ENCODE peak calls at places on chromosomes 3 and 15, in six cellular contexts. A is ovary, O is mucosa of descending colon, P is HFF-Myc, N is heart left ventricle, J is lower lobe of right lung. B is an unnamed sample.

GRCh38 chr3:123755085-123755484 is 129.0 kb downstream of the MYLK start:
- DNase-seq in A (no peak), O (peak), P (no peak), N (no peak), J (peak), B (no peak)

GRCh38 chr3:101779808-101780366 is 876 bp downstream of the NXPE3 start:
- DNase-seq in A (no peak), O (no peak), P (no peak), N (no peak), J (no peak), B (no peak)

GRCh38 chr15:74240002-74240568 is 4.0 kb downstream of the CCDC33 start:
- DNase-seq in A (peak), O (peak), P (peak), N (peak), J (peak), B (peak)

GRCh38 chr15:60421544-60421943 is 23.8 kb upstream of the ANXA2 start:
- DNase-seq in A (no peak), O (no peak), P (no peak), N (no peak), J (no peak), B (no peak)

GRCh38 chr3:175005193-175005592 is 146.1 kb downstream of the NAALADL2 start:
- DNase-seq in A (no peak), O (no peak), P (no peak), N (no peak), J (no peak), B (no peak)

GRCh38 chr3:142209655-142210054 is 15.7 kb downstream of the GK5 start:
- DNase-seq in A (peak), O (no peak), P (no peak), N (peak), J (no peak), B (no peak)

GRCh38 chr3:50251220-50251619 is 15.2 kb downstream of the GNAI2 start:
- DNase-seq in A (no peak), O (no peak), P (no peak), N (no peak), J (no peak), B (no peak)

GRCh38 chr15:38275951-38276350 is 23.3 kb downstream of the SPRED1 start:
- DNase-seq in A (no peak), O (no peak), P (no peak), N (no peak), J (no peak), B (no peak)

GRCh38 chr3:80233576-80233975 is 465.8 kb upstream of the ROBO1 start:
- DNase-seq in A (no peak), O (no peak), P (no peak), N (no peak), J (no peak), B (no peak)

GRCh38 chr3:192063570-192063969 is 602.6 kb downstream of the PYDC2 start:
- DNase-seq in A (no peak), O (peak), P (no peak), N (peak), J (no peak), B (no peak)

GRCh38 chr3:9649791-9650521 is 651 bp downstream of the MTMR14 start:
- DNase-seq in A (no peak), O (no peak), P (no peak), N (no peak), J (no peak), B (no peak)

GRCh38 chr3:197168606-197169005 is 129.8 kb downstream of the DLG1 start:
- DNase-seq in A (no peak), O (no peak), P (peak), N (no peak), J (no peak), B (no peak)

GRCh38 chr15:99275525-99276128 is 24.3 kb downstream of the LRRC28 start:
- DNase-seq in A (no peak), O (no peak), P (no peak), N (no peak), J (no peak), B (no peak)

GRCh38 chr15:40785158-40785557 is 15.4 kb downstream of the C15orf62 start:
- DNase-seq in A (no peak), O (no peak), P (no peak), N (no peak), J (no peak), B (no peak)

GRCh38 chr15:25545889-25546288 is 107.1 kb upstream of the UBE3A start:
- DNase-seq in A (no peak), O (no peak), P (no peak), N (no peak), J (no peak), B (no peak)

GRCh38 chr3:184737641-184738518 is 26.0 kb upstream of the MAGEF1 start:
- DNase-seq in A (no peak), O (no peak), P (no peak), N (no peak), J (no peak), B (no peak)

GRCh38 chr15:40155270-40155910 is 5.5 kb upstream of the BUB1B start:
- DNase-seq in A (no peak), O (peak), P (no peak), N (no peak), J (peak), B (no peak)

GRCh38 chr3:53159415-53160135 is 1.4 kb upstream of the PRKCD start:
- DNase-seq in A (no peak), O (peak), P (no peak), N (peak), J (no peak), B (no peak)

GRCh38 chr3:128863560-128863959 is 15.9 kb upstream of the ACAD9 start:
- DNase-seq in A (no peak), O (no peak), P (no peak), N (no peak), J (no peak), B (no peak)

GRCh38 chr15:65346856-65347598 is 30.8 kb downstream of the IGDCC3 start:
- DNase-seq in A (no peak), O (no peak), P (no peak), N (no peak), J (no peak), B (no peak)

GRCh38 chr3:119181765-119182164 is 8.4 kb downstream of the UPK1B start:
- DNase-seq in A (no peak), O (no peak), P (no peak), N (no peak), J (no peak), B (no peak)

GRCh38 chr15:64046347-64047153 is at the start of gene DAPK2:
- DNase-seq in A (peak), O (peak), P (no peak), N (peak), J (peak), B (peak)

GRCh38 chr15:95018888-95019545 is 787.7 kb downstream of the MCTP2 start:
- DNase-seq in A (no peak), O (no peak), P (no peak), N (no peak), J (no peak), B (no peak)

GRCh38 chr3:41652931-41653330 is 309.0 kb downstream of the ULK4 start:
- DNase-seq in A (no peak), O (no peak), P (no peak), N (no peak), J (no peak), B (no peak)

GRCh38 chr15:68354923-68355322 is 77.0 kb downstream of the ITGA11 start:
- DNase-seq in A (no peak), O (no peak), P (peak), N (no peak), J (no peak), B (no peak)

GRCh38 chr15:66839511-66840112 is 137.6 kb downstream of the SMAD6 start:
- DNase-seq in A (no peak), O (no peak), P (no peak), N (no peak), J (peak), B (peak)

GRCh38 chr3:194686816-194687637 is 1.3 kb downstream of the FAM43A start:
- DNase-seq in A (peak), O (peak), P (no peak), N (peak), J (peak), B (peak)

GRCh38 chr3:18418173-18418572 is 7.0 kb downstream of the SATB1 start:
- DNase-seq in A (no peak), O (no peak), P (no peak), N (no peak), J (no peak), B (no peak)

GRCh38 chr3:141331370-141332318 is 36.7 kb upstream of the ZBTB38 start:
- DNase-seq in A (no peak), O (peak), P (peak), N (peak), J (no peak), B (peak)

GRCh38 chr3:39148116-39149058 is 5.0 kb downstream of the CSRNP1 start:
- DNase-seq in A (no peak), O (no peak), P (peak), N (no peak), J (no peak), B (no peak)
- H3K4me3 ChIP-seq in A (no peak), O (no peak), P (peak), N (peak), J (peak), B (no peak)

DNA sequence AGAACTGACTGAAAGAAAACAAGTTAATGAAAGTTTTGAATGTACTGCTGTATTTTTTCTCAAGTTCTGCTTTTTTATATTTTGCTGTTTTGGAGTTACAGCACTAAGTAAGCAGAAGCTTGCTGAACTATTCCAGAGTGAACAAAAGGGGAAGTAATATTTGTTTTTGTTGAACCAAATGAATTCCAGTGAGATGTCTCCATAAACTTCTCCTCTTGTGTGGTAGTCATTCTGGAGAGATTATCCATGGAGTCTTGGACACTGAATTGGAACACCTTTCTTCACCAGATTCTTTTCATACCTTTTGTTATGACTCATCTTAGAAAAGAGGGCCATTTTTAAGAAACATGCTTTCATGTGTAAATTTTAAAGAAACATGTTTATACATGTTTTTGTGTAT is 8.8 kb downstream of the ANKUB1 start:
- DNase-seq in A (no peak), O (no peak), P (peak), N (no peak), J (no peak), B (no peak)
- H3K4me3 ChIP-seq in A (no peak), O (no peak), P (no peak), N (no peak), J (no peak), B (no peak)

DNA sequence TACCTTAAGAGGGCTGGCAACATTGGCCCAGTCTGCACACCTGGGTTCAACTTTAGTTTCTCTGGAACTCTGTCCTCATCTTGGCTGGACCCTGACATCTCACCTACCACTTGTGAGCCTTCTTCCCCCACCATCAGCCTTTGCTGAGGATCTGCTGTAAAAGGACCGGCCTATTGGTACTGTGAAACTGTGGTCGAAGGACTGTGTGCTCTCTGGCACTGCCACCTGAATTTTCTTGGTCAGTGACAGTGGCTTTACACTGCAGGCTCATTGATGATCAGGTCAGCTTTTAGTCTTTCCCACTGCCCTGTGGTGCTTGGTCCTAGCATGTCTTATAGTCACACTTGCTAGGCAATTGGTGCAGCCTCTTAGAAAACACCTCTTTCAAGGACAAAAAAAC is 86.9 kb downstream of the PEX5L start:
- DNase-seq in A (no peak), O (no peak), P (no peak), N (no peak), J (no peak), B (no peak)
- H3K4me3 ChIP-seq in A (no peak), O (no peak), P (no peak), N (no peak), J (no peak), B (no peak)

GRCh38 chr3:168251371-168251770 is 155.6 kb upstream of the GOLIM4 start:
- DNase-seq in A (no peak), O (no peak), P (no peak), N (no peak), J (no peak), B (no peak)

GRCh38 chr3:168250415-168250861 is 154.7 kb upstream of the GOLIM4 start:
- DNase-seq in A (no peak), O (no peak), P (no peak), N (no peak), J (no peak), B (no peak)

GRCh38 chr3:168249539-168250414 is 154.1 kb upstream of the GOLIM4 start:
- DNase-seq in A (peak), O (peak), P (peak), N (peak), J (peak), B (peak)

GRCh38 chr3:168248383-168249047 is 152.8 kb upstream of the GOLIM4 start:
- DNase-seq in A (no peak), O (peak), P (no peak), N (peak), J (no peak), B (peak)

GRCh38 chr3:168249048-168249538 is 153.4 kb upstream of the GOLIM4 start:
- DNase-seq in A (no peak), O (no peak), P (no peak), N (no peak), J (no peak), B (peak)
- H3K4me3 ChIP-seq in A (peak), O (no peak), P (peak), N (peak), J (peak), B (peak)

DNA sequence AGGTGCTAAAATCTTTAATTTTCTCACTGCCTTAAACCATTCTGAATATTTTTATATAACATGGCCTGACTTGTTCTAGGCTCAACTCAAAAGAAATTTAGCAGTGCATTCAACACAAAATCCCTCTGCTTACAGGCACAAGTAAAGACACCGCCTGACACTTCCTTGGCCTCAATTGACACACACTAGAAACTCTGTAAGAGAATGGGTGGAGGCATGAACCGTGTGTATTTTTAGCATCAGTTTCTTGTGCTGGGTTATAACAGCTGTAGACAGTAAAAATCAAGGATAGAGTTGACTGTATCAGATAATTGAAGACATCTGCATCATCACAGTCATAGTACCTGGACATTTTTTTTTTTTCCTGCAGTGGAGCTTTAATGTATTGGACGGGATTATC is 54.3 kb downstream of the SLC9A9 start:
- DNase-seq in A (no peak), O (no peak), P (no peak), N (no peak), J (no peak), B (no peak)
- H3K4me3 ChIP-seq in A (no peak), O (no peak), P (no peak), N (no peak), J (no peak), B (no peak)

DNA sequence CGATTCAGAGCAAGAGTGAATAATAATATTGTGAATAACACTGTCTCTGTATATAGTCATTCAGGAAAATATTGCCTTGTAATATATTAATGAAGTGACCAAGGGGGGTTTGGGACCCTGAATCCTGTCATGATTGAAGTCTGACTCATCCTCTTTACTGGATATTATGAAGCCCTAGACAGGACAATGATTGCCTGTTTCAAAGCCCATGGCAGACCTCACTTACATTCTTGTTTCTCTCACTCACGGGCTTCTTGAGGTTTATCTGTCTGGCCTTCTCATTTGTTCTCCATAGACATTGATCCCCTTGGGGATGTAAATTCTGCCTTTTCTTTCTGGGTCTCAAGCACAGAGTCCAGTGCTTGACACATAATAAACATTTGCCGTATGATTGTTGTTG is 449.3 kb upstream of the THRB start:
- DNase-seq in A (no peak), O (no peak), P (no peak), N (no peak), J (no peak), B (no peak)
- H3K4me3 ChIP-seq in A (no peak), O (no peak), P (no peak), N (no peak), J (no peak), B (no peak)

DNA sequence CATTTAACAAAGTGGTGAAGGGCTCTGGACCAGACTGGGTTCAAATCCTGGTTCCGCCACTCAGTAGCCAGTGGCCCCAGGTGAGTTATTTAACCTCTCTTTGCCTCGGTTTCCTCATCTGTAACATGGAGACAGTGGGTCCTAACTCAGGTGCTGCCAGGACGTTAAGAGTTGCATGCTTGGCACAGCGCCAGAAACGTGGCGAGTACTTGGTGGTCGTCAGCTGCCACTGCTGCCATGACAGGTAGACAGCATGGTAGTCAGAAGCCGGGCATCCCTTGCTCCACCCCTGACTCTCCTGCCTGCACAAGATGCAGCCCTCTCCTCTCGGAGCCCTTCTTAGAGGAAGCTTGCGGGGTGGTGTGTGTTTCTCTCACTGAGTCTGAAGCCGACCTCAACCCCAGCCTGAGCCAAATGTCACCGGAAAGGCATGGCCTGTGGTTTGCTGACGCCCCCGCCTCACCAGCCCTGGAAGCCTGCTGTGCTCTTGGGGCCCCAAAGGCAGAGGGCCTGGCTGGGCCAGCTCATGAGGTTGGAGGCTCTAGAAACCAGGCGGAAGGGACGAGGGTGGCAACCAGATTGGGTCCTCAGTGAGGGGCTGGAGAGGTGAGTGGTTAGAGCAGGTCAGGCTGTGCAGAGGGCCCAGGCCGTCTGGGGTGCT is 160.8 kb upstream of the TLE3 start:
- DNase-seq in A (peak), O (peak), P (no peak), N (no peak), J (peak), B (peak)
- H3K4me3 ChIP-seq in A (no peak), O (no peak), P (no peak), N (no peak), J (no peak), B (no peak)

GRCh38 chr3:44000586-44000985 is 241.1 kb upstream of the TOPAZ1 start:
- DNase-seq in A (no peak), O (no peak), P (peak), N (no peak), J (no peak), B (no peak)
- H3K4me3 ChIP-seq in A (no peak), O (no peak), P (no peak), N (no peak), J (no peak), B (no peak)

B was measured in aorta.